ENCODE peak calls at places on chromosomes 5 and 9, in ten cellular contexts. C, X, H, D, N, S, M, T, L and B are unnamed samples.

GRCh38 chr9:113302792-113303418 is at the start of gene RNF183:
- DNase-seq in N (no peak), M (no peak), C (no peak), S (no peak), X (no peak), L (no peak), H (no peak), D (no peak), T (no peak), B (no peak)

GRCh38 chr9:91690540-91691249 is 259.3 kb downstream of the ROR2 start:
- DNase-seq in N (no peak), T (no peak), D (no peak), H (no peak), X (no peak), M (no peak), S (no peak), L (no peak), C (no peak), B (no peak)

GRCh38 chr9:113658565-113658935 is 195.0 kb downstream of the RGS3 start:
- DNase-seq in D (no peak), S (no peak), T (no peak), H (no peak), L (no peak), C (no peak), X (no peak), M (no peak), N (no peak), B (no peak)

GRCh38 chr5:168706655-168707069 is 127.5 kb upstream of the PANK3 start:
- DNase-seq in C (peak; percentile 78), S (no peak), D (no peak), M (no peak), L (no peak), T (no peak), N (peak; percentile 53), H (no peak), X (peak; percentile 29), B (peak; percentile 51)

GRCh38 chr5:117098094-117098493 is 523.5 kb upstream of the SEMA6A start:
- DNase-seq in D (no peak), X (no peak), N (no peak), T (no peak), L (no peak), H (no peak), C (no peak), S (no peak), M (no peak), B (no peak)

GRCh38 chr9:68949271-68950000 is 64.5 kb downstream of the PRKACG start:
- DNase-seq in X (no peak), C (peak; percentile 78), M (peak; percentile 23), S (peak; percentile 52), D (no peak), N (peak; percentile 23), L (peak; percentile 46), T (no peak), H (peak; percentile 6), B (peak; percentile 44)

GRCh38 chr9:118529210-118529609 is 825.0 kb downstream of the TLR4 start:
- DNase-seq in S (no peak), C (no peak), L (no peak), M (no peak), H (no peak), T (no peak), X (peak; percentile 39), N (peak; percentile 32), D (no peak), B (peak; percentile 5)

GRCh38 chr5:120465281-120465961 is 1.3 kb downstream of the PRR16 start:
- DNase-seq in M (peak; percentile 19), X (peak; percentile 42), C (peak; percentile 83), D (no peak), N (peak; percentile 63), S (peak; percentile 69), T (peak; percentile 67), H (no peak), L (peak; percentile 65), B (no peak)

GRCh38 chr5:73793911-73794310 is 167.9 kb downstream of the ARHGEF28 start:
- DNase-seq in L (no peak), H (no peak), X (peak; percentile 78), N (no peak), M (no peak), D (no peak), T (no peak), S (no peak), C (no peak), B (no peak)

GRCh38 chr9:94632736-94633135 is 6.6 kb downstream of the FBP1 start:
- DNase-seq in H (no peak), L (no peak), X (no peak), T (no peak), M (no peak), C (no peak), S (no peak), D (no peak), N (no peak), B (no peak)

GRCh38 chr5:137292461-137293025 is 206.6 kb downstream of the SPOCK1 start:
- DNase-seq in D (no peak), X (no peak), S (no peak), C (no peak), L (no peak), M (no peak), N (no peak), T (peak; percentile 5), H (no peak), B (no peak)

GRCh38 chr9:16611001-16611400 is 259.5 kb downstream of the BNC2 start:
- DNase-seq in D (no peak), T (no peak), L (no peak), S (no peak), N (no peak), H (no peak), M (no peak), C (no peak), X (peak; percentile 67), B (no peak)

GRCh38 chr5:36692791-36693763 is 86.7 kb downstream of the SLC1A3 start:
- DNase-seq in T (peak; percentile 80), N (peak; percentile 77), L (peak; percentile 91), M (peak; percentile 66), D (no peak), C (peak; percentile 91), X (peak; percentile 49), S (peak; percentile 92), H (no peak), B (peak; percentile 74)

GRCh38 chr5:99317136-99317535 is 388.3 kb upstream of the CHD1 start:
- DNase-seq in H (no peak), D (no peak), T (no peak), S (no peak), M (no peak), N (no peak), L (no peak), X (no peak), C (no peak), B (peak; percentile 80)

GRCh38 chr5:128494516-128494915 is 43.5 kb downstream of the FBN2 start:
- DNase-seq in H (no peak), M (no peak), X (no peak), D (no peak), C (no peak), N (no peak), T (no peak), L (no peak), S (no peak), B (peak; percentile 4)

GRCh38 chr9:133210202-133210532 is 1.1 kb upstream of the OBP2B start:
- DNase-seq in L (no peak), D (no peak), H (no peak), T (no peak), S (no peak), C (peak; percentile 51), N (no peak), M (no peak), X (no peak), B (no peak)

GRCh38 chr5:133905494-133905893 is 62.9 kb downstream of the C5orf15 start:
- DNase-seq in M (no peak), D (no peak), S (no peak), N (no peak), C (no peak), H (no peak), L (no peak), X (no peak), T (no peak), B (no peak)
- H3K27me3 ChIP-seq in M (no peaks in the 10 kb centered on the region), D (no peaks in the 10 kb centered on the region), S (no peaks in the 10 kb centered on the region), N (no peaks in the 10 kb centered on the region), C (no peaks in the 10 kb centered on the region), H (peaks cover 3% of the 10 kb centered on the region), L (no peaks in the 10 kb centered on the region), X (no peaks in the 10 kb centered on the region), T (peaks cover 3% of the 10 kb centered on the region), B (no peaks in the 10 kb centered on the region)

GRCh38 chr5:134803821-134804220 is 41.9 kb upstream of the C5orf24 start:
- DNase-seq in S (no peak), M (no peak), N (no peak), H (no peak), X (no peak), D (no peak), C (no peak), T (no peak), L (no peak), B (no peak)
- H3K4me1 ChIP-seq in S (no peaks in the 10 kb centered on the region), M (no peaks in the 10 kb centered on the region), N (no peaks in the 10 kb centered on the region), H (no peaks in the 10 kb centered on the region), X (no peaks in the 10 kb centered on the region), D (no peaks in the 10 kb centered on the region), C (no peaks in the 10 kb centered on the region), T (no peaks in the 10 kb centered on the region), L (no peaks in the 10 kb centered on the region), B (no peaks in the 10 kb centered on the region)

DNA sequence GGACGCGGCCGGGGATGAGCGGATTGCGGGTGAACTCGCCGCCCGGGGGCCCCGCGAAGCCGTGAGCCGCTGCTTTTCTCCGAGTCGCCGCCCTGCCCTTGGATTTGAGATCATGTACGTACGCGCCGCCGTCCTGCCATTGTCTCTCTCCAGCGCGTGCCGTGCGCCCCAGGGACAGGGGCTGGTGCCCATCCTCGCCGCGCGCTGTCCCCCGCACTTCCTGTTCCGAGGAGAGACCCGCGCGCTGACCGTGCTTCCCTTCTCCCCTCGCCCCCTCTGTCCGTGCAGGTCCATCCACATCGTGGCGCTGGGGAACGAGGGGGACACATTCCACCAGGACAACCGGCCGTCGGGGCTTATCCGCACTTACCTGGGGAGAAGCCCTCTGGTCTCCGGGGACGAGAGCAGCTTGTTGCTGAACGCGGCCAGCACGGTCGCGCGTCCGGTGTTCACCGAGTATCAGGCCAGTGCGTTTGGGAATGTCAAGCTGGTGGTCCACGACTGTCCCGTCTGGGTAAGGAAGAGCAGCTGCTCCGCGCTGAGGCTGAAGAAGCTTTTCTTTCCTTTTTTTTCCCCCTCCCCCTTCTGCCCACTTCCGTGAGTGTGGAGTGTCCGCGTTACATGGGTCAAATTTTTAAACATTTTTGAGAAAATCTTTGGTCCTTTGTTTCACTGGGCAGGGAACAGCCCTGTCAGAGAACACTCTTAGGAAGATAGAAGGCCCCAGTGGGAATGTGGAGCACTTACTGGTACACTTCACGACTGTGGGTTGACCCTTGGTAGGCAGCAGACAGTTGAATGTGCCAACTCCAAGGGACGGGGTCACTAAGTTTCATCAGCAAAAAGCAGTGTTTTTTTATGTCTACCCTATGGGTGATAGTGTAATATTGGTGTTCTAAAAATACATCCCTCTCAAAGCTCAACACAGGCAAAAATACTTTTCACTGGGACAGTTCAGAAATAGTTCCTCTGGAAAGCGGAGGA is 727 bp downstream of the RHOBTB3 start:
- DNase-seq in D (peak; percentile 3), T (peak; percentile 62), C (peak; percentile 87), N (peak; percentile 46), L (peak; percentile 76), M (peak; percentile 30), X (peak; percentile 37), H (no peak), S (peak; percentile 85), B (peak; percentile 53)
- H3K27me3 ChIP-seq in D (peaks cover 11% of the 10 kb centered on the region), T (no peaks in the 10 kb centered on the region), C (no peaks in the 10 kb centered on the region), N (no peaks in the 10 kb centered on the region), L (no peaks in the 10 kb centered on the region), M (no peaks in the 10 kb centered on the region), X (no peaks in the 10 kb centered on the region), H (peaks cover 20% of the 10 kb centered on the region), S (no peaks in the 10 kb centered on the region), B (no peaks in the 10 kb centered on the region)

DNA sequence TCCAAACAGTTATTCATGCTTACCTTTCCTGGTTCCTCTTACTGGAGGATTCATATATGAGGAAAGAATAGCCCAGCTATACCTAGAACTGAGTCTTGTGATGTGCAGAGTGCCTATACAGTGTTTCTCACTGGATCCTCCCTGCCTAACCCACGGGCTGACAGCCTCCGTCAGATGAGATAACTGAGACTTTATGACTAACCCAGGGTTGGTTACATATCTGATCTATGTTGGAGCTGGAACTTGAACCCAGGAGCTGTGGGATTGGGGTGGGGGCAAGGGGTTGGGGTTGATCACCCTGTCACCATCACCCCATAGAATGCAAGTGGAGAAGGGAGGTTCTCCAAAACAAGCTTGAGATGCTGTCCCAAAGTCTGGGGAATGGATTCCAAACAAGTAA is 100.4 kb downstream of the ARHGAP26 start:
- DNase-seq in T (no peak), S (no peak), H (no peak), M (no peak), N (no peak), C (no peak), L (no peak), X (no peak), D (no peak), B (no peak)
- H3K4me1 ChIP-seq in T (peaks cover 30% of the 10 kb centered on the region), S (peaks cover 36% of the 10 kb centered on the region), H (peaks cover 9% of the 10 kb centered on the region), M (no peaks in the 10 kb centered on the region), N (peaks cover 82% of the 10 kb centered on the region), C (peaks cover 4% of the 10 kb centered on the region), L (peaks cover 18% of the 10 kb centered on the region), X (peaks cover 10% of the 10 kb centered on the region), D (no peaks in the 10 kb centered on the region), B (peaks cover 63% of the 10 kb centered on the region)